ENCODE peak calls at places on chromosomes 1 and 21, in five cellular contexts. U, Y, F, I and D are unnamed samples.

GRCh38 chr21:28734522-28735175 is 258.0 kb downstream of the LTN1 start:
- DNase-seq in U (peak), Y (no peak), F (no peak), I (peak), D (no peak)

GRCh38 chr1:110487676-110488075 is 31.3 kb downstream of the KCNA10 start:
- DNase-seq in U (no peak), Y (no peak), F (no peak), I (no peak), D (no peak)

GRCh38 chr1:77175230-77175844 is 43.9 kb downstream of the PIGK start:
- DNase-seq in U (peak), Y (no peak), F (no peak), I (no peak), D (no peak)

GRCh38 chr1:164660415-164661174 is 101.6 kb downstream of the PBX1 start:
- DNase-seq in U (peak), Y (peak), F (no peak), I (peak), D (no peak)

GRCh38 chr1:29912413-29912812 is 676.1 kb downstream of the PTPRU start:
- DNase-seq in U (peak), Y (no peak), F (no peak), I (peak), D (no peak)

GRCh38 chr1:26706315-26706714 is 10.5 kb downstream of the ARID1A start:
- DNase-seq in U (no peak), Y (no peak), F (no peak), I (no peak), D (no peak)

GRCh38 chr1:192691041-192691440 is 55.1 kb downstream of the RGS13 start:
- DNase-seq in U (no peak), Y (no peak), F (no peak), I (no peak), D (no peak)

GRCh38 chr1:151705739-151706463 is 10.7 kb downstream of the CELF3 start:
- DNase-seq in U (no peak), Y (no peak), F (no peak), I (no peak), D (no peak)

GRCh38 chr1:10211805-10212405 is 1.5 kb downstream of the KIF1B start:
- DNase-seq in U (no peak), Y (no peak), F (no peak), I (peak), D (no peak)

GRCh38 chr1:63686696-63687095 is 87.1 kb upstream of the ROR1 start:
- DNase-seq in U (no peak), Y (no peak), F (no peak), I (no peak), D (no peak)

GRCh38 chr1:115838426-115838804 is 2.5 kb downstream of the NHLH2 start:
- DNase-seq in U (no peak), Y (no peak), F (peak), I (no peak), D (no peak)

GRCh38 chr1:67436511-67437057 is 6.4 kb upstream of the SERBP1 start:
- DNase-seq in U (no peak), Y (no peak), F (no peak), I (no peak), D (no peak)

GRCh38 chr1:204317170-204317569 is 42.6 kb downstream of the PLEKHA6 start:
- DNase-seq in U (no peak), Y (no peak), F (no peak), I (no peak), D (no peak)

GRCh38 chr1:6248798-6249731 is 5.1 kb downstream of the HES3 start:
- DNase-seq in U (no peak), Y (no peak), F (no peak), I (no peak), D (no peak)

GRCh38 chr1:229664133-229664689 is 38.2 kb downstream of the URB2 start:
- DNase-seq in U (peak), Y (peak), F (peak), I (peak), D (no peak)

GRCh38 chr1:184387069-184387870 is 441 bp downstream of the C1orf21 start:
- DNase-seq in U (peak), Y (peak), F (no peak), I (peak), D (peak)

GRCh38 chr1:230867119-230867902 is 1.0 kb downstream of the C1orf198 start:
- DNase-seq in U (peak), Y (no peak), F (no peak), I (peak), D (no peak)

GRCh38 chr1:165629131-165629530 is 1.9 kb upstream of the MGST3 start:
- DNase-seq in U (no peak), Y (no peak), F (no peak), I (no peak), D (no peak)

GRCh38 chr1:203791498-203791897 is 3.9 kb upstream of the ZBED6 start:
- DNase-seq in U (no peak), Y (no peak), F (no peak), I (no peak), D (no peak)

GRCh38 chr1:206699626-206700025 is 14.9 kb downstream of the MAPKAPK2 start:
- DNase-seq in U (no peak), Y (no peak), F (no peak), I (no peak), D (no peak)

GRCh38 chr1:153583976-153584375 is 18.3 kb upstream of the S100A2 start:
- DNase-seq in U (no peak), Y (no peak), F (no peak), I (peak), D (no peak)

GRCh38 chr1:212228591-212229119 is 56.6 kb upstream of the PPP2R5A start:
- DNase-seq in U (no peak), Y (no peak), F (no peak), I (peak), D (peak)

GRCh38 chr1:112544011-112544688 is 35.4 kb downstream of the WNT2B start:
- DNase-seq in U (peak), Y (no peak), F (no peak), I (peak), D (no peak)

GRCh38 chr1:25861316-25862286 is 2.3 kb upstream of the AUNIP start:
- DNase-seq in U (no peak), Y (no peak), F (no peak), I (no peak), D (no peak)

GRCh38 chr1:193060938-193061337 is 1.5 kb downstream of the RO60 start:
- DNase-seq in U (peak), Y (no peak), F (peak), I (peak), D (no peak)

GRCh38 chr1:36542962-36543515 is 60.3 kb upstream of the CSF3R start:
- DNase-seq in U (no peak), Y (no peak), F (peak), I (no peak), D (no peak)

GRCh38 chr1:83959824-83960441 is 39.0 kb downstream of the TTLL7 start:
- DNase-seq in U (peak), Y (no peak), F (no peak), I (no peak), D (no peak)

GRCh38 chr1:5566924-5567323 is 425.3 kb downstream of the NPHP4 start:
- DNase-seq in U (no peak), Y (no peak), F (no peak), I (no peak), D (no peak)

GRCh38 chr1:177926201-177926600 is 43.7 kb downstream of the SEC16B start:
- DNase-seq in U (no peak), Y (no peak), F (no peak), I (no peak), D (no peak)

GRCh38 chr1:204977327-204977726 is 65.7 kb upstream of the CNTN2 start:
- DNase-seq in U (no peak), Y (no peak), F (no peak), I (no peak), D (no peak)